ENCODE peak calls at places on chromosomes 11 and 22, in four cellular contexts. A is WTC11; I is activated CD8-positive, alpha-beta memory T cell treated with anti-CD3 and anti-CD28 coated beads for 24 hours; O is cardiac muscle cell. T is an unnamed sample.

GRCh38 chr22:20550851-20551744 is 43.7 kb downstream of the MED15 start:
- DNase-seq in I (peak), O (peak), A (peak), T (no peak)

GRCh38 chr11:65388731-65389130 is 2.3 kb downstream of the FRMD8 start:
- DNase-seq in A (no peak), O (no peak), I (no peak), T (no peak)

GRCh38 chr22:47965896-47966295 is 1203.4 kb downstream of the TBC1D22A start:
- DNase-seq in O (no peak), A (no peak), I (no peak), T (no peak)

GRCh38 chr22:39414886-39415285 is 15.3 kb downstream of the TAB1 start:
- DNase-seq in O (no peak), A (no peak), I (no peak), T (no peak)

GRCh38 chr11:24289301-24289700 is 207.6 kb upstream of the LUZP2 start:
- DNase-seq in I (no peak), A (no peak), O (no peak), T (no peak)

GRCh38 chr22:29755889-29756288 is 10.9 kb downstream of the ZMAT5 start:
- DNase-seq in I (no peak), A (no peak), O (no peak), T (no peak)

GRCh38 chr11:120065176-120065575 is 72.7 kb downstream of the TRIM29 start:
- DNase-seq in I (peak), O (no peak), A (no peak), T (no peak)

GRCh38 chr11:81497202-81497804 is 1236.4 kb downstream of the FAM181B start:
- DNase-seq in A (no peak), I (no peak), O (peak), T (no peak)

GRCh38 chr11:130340671-130341319 is 26.1 kb upstream of the ZBTB44 start:
- DNase-seq in I (no peak), O (no peak), A (no peak), T (no peak)

GRCh38 chr11:31793264-31793663 is 17.9 kb downstream of the PAX6 start:
- DNase-seq in O (no peak), I (no peak), A (no peak), T (no peak)

GRCh38 chr11:42179211-42179610 is 719.8 kb upstream of the LRRC4C start:
- DNase-seq in I (no peak), O (no peak), A (no peak), T (no peak)

GRCh38 chr11:21622995-21623394 is 569.9 kb upstream of the ANO5 start:
- DNase-seq in I (no peak), A (no peak), O (peak), T (no peak)

GRCh38 chr22:24068377-24068680 is 57.2 kb downstream of the CABIN1 start:
- DNase-seq in O (no peak), I (no peak), A (no peak), T (no peak)

GRCh38 chr22:46766611-46767010 is 4.2 kb downstream of the TBC1D22A start:
- DNase-seq in A (no peak), I (no peak), O (no peak), T (no peak)

GRCh38 chr11:20782771-20783170 is 113.4 kb downstream of the NELL1 start:
- DNase-seq in A (no peak), I (no peak), O (no peak), T (no peak)

GRCh38 chr22:38952382-38952993 is 4.9 kb upstream of the APOBEC3A start:
- DNase-seq in A (no peak), I (no peak), O (no peak), T (no peak)

GRCh38 chr11:79236541-79236971 is 204.3 kb downstream of the TENM4 start:
- DNase-seq in A (no peak), O (peak), I (no peak), T (no peak)

GRCh38 chr22:27935897-27936296 is 16.8 kb upstream of the PITPNB start:
- DNase-seq in O (no peak), A (no peak), I (no peak), T (no peak)

GRCh38 chr11:61498767-61499341 is 9.7 kb upstream of the LRRC10B start:
- DNase-seq in I (no peak), O (no peak), A (no peak), T (no peak)

GRCh38 chr11:86570457-86570856 is 102.0 kb downstream of the ME3 start:
- DNase-seq in A (no peak), I (no peak), O (no peak), T (no peak)

GRCh38 chr11:31160504-31161422 is 208.8 kb downstream of the DCDC1 start:
- DNase-seq in O (no peak), I (no peak), A (no peak), T (no peak)

GRCh38 chr22:24521791-24522245 is 26.7 kb downstream of the UPB1 start:
- DNase-seq in I (peak), A (peak), O (peak), T (peak)

GRCh38 chr22:39297490-39298193 is 21.8 kb downstream of the RPL3 start:
- DNase-seq in A (no peak), I (no peak), O (no peak), T (no peak)

GRCh38 chr11:125263268-125263790 is 98.8 kb downstream of the PKNOX2 start:
- DNase-seq in A (peak), I (no peak), O (peak), T (peak)

GRCh38 chr11:118691926-118692830 is 12.7 kb upstream of the TREH start:
- DNase-seq in A (peak), I (peak), O (no peak), T (no peak)

GRCh38 chr22:20656902-20657836 is 116.7 kb upstream of the SERPIND1 start:
- DNase-seq in I (peak), O (no peak), A (no peak), T (no peak)

GRCh38 chr11:111765320-111765983 is 737 bp downstream of the PPP2R1B start:
- DNase-seq in O (no peak), A (no peak), I (no peak), T (no peak)

GRCh38 chr11:62705401-62705800 is 1.8 kb downstream of the BSCL2 start:
- DNase-seq in O (no peak), I (no peak), A (no peak), T (no peak)

GRCh38 chr11:47480762-47481161 is 31.8 kb upstream of the RAPSN start:
- DNase-seq in A (no peak), I (no peak), O (no peak), T (no peak)

GRCh38 chr11:60594998-60595637 is 79.9 kb downstream of the MS4A13 start:
- DNase-seq in A (no peak), I (no peak), O (peak), T (no peak)

GRCh38 chr22:42500164-42500835 is 19.3 kb downstream of the RRP7A start:
- DNase-seq in A (peak), O (peak), I (peak), T (peak)

GRCh38 chr11:22725079-22725478 is 58.7 kb downstream of the GAS2 start:
- DNase-seq in I (no peak), O (peak), A (no peak), T (no peak)

GRCh38 chr11:66317322-66317765 is 500 bp upstream of the CD248 start:
- DNase-seq in A (no peak), I (peak), O (peak), T (no peak)

GRCh38 chr11:72685560-72686480 is 11.6 kb upstream of the PDE2A start:
- DNase-seq in I (peak), O (no peak), A (no peak), T (no peak)

GRCh38 chr22:44139773-44140172 is 41.0 kb upstream of the PARVG start:
- DNase-seq in I (no peak), A (no peak), O (no peak), T (no peak)